ENCODE peak calls at places on chromosomes 7 and 10, in nine cellular contexts. One of them, this sample, is unnamed.

GRCh38 chr7:112160771-112161150 is 45.4 kb downstream of the DOCK4 start:
- DNase-seq in heart left ventricle: no peak
- DNase-seq in A549: peak; percentile 10
- DNase-seq in suprapubic skin: no peak
- DNase-seq in K562: no peak
- DNase-seq in lower leg skin: no peak
- DNase-seq in body of pancreas: no peak
- DNase-seq in Peyer's patch: no peak
- DNase-seq in uterus: no peak
- DNase-seq in this sample: no peak

GRCh38 chr10:88107698-88108097 is 244.3 kb downstream of the PTEN start:
- DNase-seq in heart left ventricle: no peak
- DNase-seq in A549: no peak
- DNase-seq in suprapubic skin: no peak
- DNase-seq in K562: no peak
- DNase-seq in lower leg skin: no peak
- DNase-seq in body of pancreas: no peak
- DNase-seq in Peyer's patch: no peak
- DNase-seq in uterus: no peak
- DNase-seq in this sample: no peak

GRCh38 chr10:103590060-103590459 is 96.6 kb downstream of the NEURL1 start:
- DNase-seq in heart left ventricle: no peak
- DNase-seq in A549: no peak
- DNase-seq in suprapubic skin: no peak
- DNase-seq in K562: no peak
- DNase-seq in lower leg skin: no peak
- DNase-seq in body of pancreas: no peak
- DNase-seq in Peyer's patch: no peak
- DNase-seq in uterus: no peak
- DNase-seq in this sample: no peak

GRCh38 chr10:31723074-31723750 is 205.4 kb downstream of the ARHGAP12 start:
- DNase-seq in heart left ventricle: no peak
- DNase-seq in A549: no peak
- DNase-seq in suprapubic skin: no peak
- DNase-seq in K562: no peak
- DNase-seq in lower leg skin: no peak
- DNase-seq in body of pancreas: no peak
- DNase-seq in Peyer's patch: no peak
- DNase-seq in uterus: no peak
- DNase-seq in this sample: no peak

GRCh38 chr10:113459672-113460280 is 93.1 kb upstream of the HABP2 start:
- DNase-seq in heart left ventricle: no peak
- DNase-seq in A549: no peak
- DNase-seq in suprapubic skin: no peak
- DNase-seq in K562: no peak
- DNase-seq in lower leg skin: peak; percentile 42
- DNase-seq in body of pancreas: no peak
- DNase-seq in Peyer's patch: no peak
- DNase-seq in uterus: no peak
- DNase-seq in this sample: no peak

GRCh38 chr7:118863961-118864360 is 639.5 kb downstream of the ANKRD7 start:
- DNase-seq in heart left ventricle: no peak
- DNase-seq in A549: no peak
- DNase-seq in suprapubic skin: no peak
- DNase-seq in K562: no peak
- DNase-seq in lower leg skin: no peak
- DNase-seq in body of pancreas: no peak
- DNase-seq in Peyer's patch: no peak
- DNase-seq in uterus: no peak
- DNase-seq in this sample: no peak

GRCh38 chr7:30566596-30566995 is 28.1 kb upstream of the GARS1 start:
- DNase-seq in heart left ventricle: no peak
- DNase-seq in A549: no peak
- DNase-seq in suprapubic skin: no peak
- DNase-seq in K562: no peak
- DNase-seq in lower leg skin: no peak
- DNase-seq in body of pancreas: no peak
- DNase-seq in Peyer's patch: no peak
- DNase-seq in uterus: no peak
- DNase-seq in this sample: no peak

GRCh38 chr7:51471199-51472016 is 154.8 kb upstream of the COBL start:
- DNase-seq in heart left ventricle: no peak
- DNase-seq in A549: no peak
- DNase-seq in suprapubic skin: no peak
- DNase-seq in K562: no peak
- DNase-seq in lower leg skin: no peak
- DNase-seq in body of pancreas: no peak
- DNase-seq in Peyer's patch: no peak
- DNase-seq in uterus: no peak
- DNase-seq in this sample: no peak

GRCh38 chr10:71766717-71767419 is 6.5 kb downstream of the VSIR start:
- DNase-seq in heart left ventricle: peak; percentile 79
- DNase-seq in A549: peak; percentile 98
- DNase-seq in suprapubic skin: peak; percentile 92
- DNase-seq in K562: peak; percentile 76
- DNase-seq in lower leg skin: peak; percentile 95
- DNase-seq in body of pancreas: peak; percentile 67
- DNase-seq in Peyer's patch: peak; percentile 95
- DNase-seq in uterus: peak; percentile 70
- DNase-seq in this sample: peak; percentile 41

GRCh38 chr10:3042589-3042988 is 24.8 kb upstream of the PFKP start:
- DNase-seq in heart left ventricle: no peak
- DNase-seq in A549: no peak
- DNase-seq in suprapubic skin: no peak
- DNase-seq in K562: no peak
- DNase-seq in lower leg skin: no peak
- DNase-seq in body of pancreas: no peak
- DNase-seq in Peyer's patch: no peak
- DNase-seq in uterus: no peak
- DNase-seq in this sample: no peak

GRCh38 chr7:28922618-28923331 is 35.4 kb downstream of the TRIL start:
- DNase-seq in heart left ventricle: peak; percentile 62
- DNase-seq in A549: peak; percentile 73
- DNase-seq in suprapubic skin: peak; percentile 72
- DNase-seq in K562: peak; percentile 65
- DNase-seq in lower leg skin: peak; percentile 91
- DNase-seq in body of pancreas: peak; percentile 68
- DNase-seq in Peyer's patch: peak; percentile 70
- DNase-seq in uterus: peak; percentile 58
- DNase-seq in this sample: peak; percentile 87

GRCh38 chr10:74379474-74379873 is 228.5 kb downstream of the ADK start:
- DNase-seq in heart left ventricle: no peak
- DNase-seq in A549: no peak
- DNase-seq in suprapubic skin: no peak
- DNase-seq in K562: no peak
- DNase-seq in lower leg skin: no peak
- DNase-seq in body of pancreas: no peak
- DNase-seq in Peyer's patch: no peak
- DNase-seq in uterus: no peak
- DNase-seq in this sample: no peak

GRCh38 chr10:76717141-76717540 is 920.5 kb downstream of the KCNMA1 start:
- DNase-seq in heart left ventricle: no peak
- DNase-seq in A549: no peak
- DNase-seq in suprapubic skin: no peak
- DNase-seq in K562: no peak
- DNase-seq in lower leg skin: no peak
- DNase-seq in body of pancreas: no peak
- DNase-seq in Peyer's patch: no peak
- DNase-seq in uterus: no peak
- DNase-seq in this sample: no peak

GRCh38 chr7:25181537-25181936 is 46.7 kb downstream of the NPVF start:
- DNase-seq in heart left ventricle: no peak
- DNase-seq in A549: no peak
- DNase-seq in suprapubic skin: no peak
- DNase-seq in K562: no peak
- DNase-seq in lower leg skin: no peak
- DNase-seq in body of pancreas: no peak
- DNase-seq in Peyer's patch: no peak
- DNase-seq in uterus: no peak
- DNase-seq in this sample: no peak

GRCh38 chr7:116780521-116780920 is 81.9 kb upstream of the CAPZA2 start:
- DNase-seq in heart left ventricle: no peak
- DNase-seq in A549: no peak
- DNase-seq in suprapubic skin: no peak
- DNase-seq in K562: no peak
- DNase-seq in lower leg skin: no peak
- DNase-seq in body of pancreas: no peak
- DNase-seq in Peyer's patch: no peak
- DNase-seq in uterus: no peak
- DNase-seq in this sample: no peak

GRCh38 chr7:97104719-97105129 is 12.8 kb upstream of the SDHAF3 start:
- DNase-seq in heart left ventricle: peak; percentile 82
- DNase-seq in A549: peak; percentile 73
- DNase-seq in suprapubic skin: peak; percentile 83
- DNase-seq in K562: peak; percentile 84
- DNase-seq in lower leg skin: peak; percentile 93
- DNase-seq in body of pancreas: peak; percentile 88
- DNase-seq in Peyer's patch: peak; percentile 84
- DNase-seq in uterus: peak; percentile 69
- DNase-seq in this sample: peak; percentile 88

GRCh38 chr7:7882888-7883287 is 85.7 kb upstream of the GLCCI1 start:
- DNase-seq in heart left ventricle: no peak
- DNase-seq in A549: no peak
- DNase-seq in suprapubic skin: no peak
- DNase-seq in K562: no peak
- DNase-seq in lower leg skin: no peak
- DNase-seq in body of pancreas: no peak
- DNase-seq in Peyer's patch: no peak
- DNase-seq in uterus: no peak
- DNase-seq in this sample: no peak

GRCh38 chr7:24948739-24949138 is 31.2 kb downstream of the OSBPL3 start:
- DNase-seq in heart left ventricle: no peak
- DNase-seq in A549: no peak
- DNase-seq in suprapubic skin: no peak
- DNase-seq in K562: no peak
- DNase-seq in lower leg skin: no peak
- DNase-seq in body of pancreas: no peak
- DNase-seq in Peyer's patch: no peak
- DNase-seq in uterus: no peak
- DNase-seq in this sample: no peak

GRCh38 chr7:47786557-47787248 is 161.6 kb downstream of the PKD1L1 start:
- DNase-seq in heart left ventricle: peak; percentile 37
- DNase-seq in A549: peak; percentile 100
- DNase-seq in suprapubic skin: peak; percentile 75
- DNase-seq in K562: no peak
- DNase-seq in lower leg skin: peak; percentile 91
- DNase-seq in body of pancreas: peak; percentile 68
- DNase-seq in Peyer's patch: no peak
- DNase-seq in uterus: peak; percentile 85
- DNase-seq in this sample: peak; percentile 42

DNA sequence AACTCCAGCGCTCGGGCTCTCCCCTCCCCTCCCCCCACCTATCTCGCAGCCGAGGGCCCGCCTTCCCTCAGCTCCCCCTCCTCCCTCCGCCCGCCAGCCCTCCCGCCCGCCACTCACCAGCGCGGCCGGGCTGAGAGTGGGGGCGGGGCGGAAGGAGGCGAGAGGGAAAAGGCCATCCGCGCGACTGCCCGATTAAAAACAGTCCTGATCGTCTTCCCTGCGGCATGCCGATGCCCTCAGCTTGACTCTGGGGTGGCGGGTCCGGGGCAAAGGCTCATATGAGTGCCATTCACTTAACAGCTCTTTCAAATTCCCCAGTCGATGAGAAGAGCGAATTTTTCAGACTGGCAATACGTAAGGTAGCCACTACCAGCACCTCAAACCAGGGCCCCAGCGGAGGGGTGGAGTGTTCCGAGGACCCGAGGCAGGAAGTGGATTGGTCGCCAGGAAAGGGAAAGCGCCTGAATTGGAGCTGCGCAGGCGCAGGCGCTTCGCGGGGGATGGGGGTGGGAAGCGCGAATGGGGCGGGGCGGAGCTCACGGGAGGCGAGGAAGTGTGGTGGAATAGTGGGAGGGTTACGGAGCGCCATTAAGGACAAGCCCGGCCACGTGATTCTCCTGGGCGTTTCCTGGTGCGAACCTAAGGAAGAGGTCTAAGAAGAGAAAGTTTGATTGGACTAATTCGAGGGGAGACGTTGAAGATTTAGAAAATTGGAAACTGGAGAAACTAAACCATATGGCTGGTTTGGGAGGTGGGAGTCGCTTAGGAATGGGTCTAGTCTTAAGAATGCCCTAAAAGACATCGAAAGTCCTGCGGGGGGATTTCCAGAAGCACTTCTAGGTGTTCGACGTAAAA is at the start of gene UPF2:
- DNase-seq in heart left ventricle: peak; percentile 99
- DNase-seq in A549: peak; percentile 99
- DNase-seq in suprapubic skin: peak; percentile 98
- DNase-seq in K562: peak; percentile 99
- DNase-seq in lower leg skin: peak; percentile 99
- DNase-seq in body of pancreas: peak; percentile 99
- DNase-seq in Peyer's patch: peak; percentile 99
- DNase-seq in uterus: peak; percentile 99
- DNase-seq in this sample: peak; percentile 97
- TF ChIP-seq POLR2A in heart left ventricle: no peak
- TF ChIP-seq POLR2A in A549: peak; percentile 23
- TF ChIP-seq POLR2A in suprapubic skin: no peak
- TF ChIP-seq POLR2A in K562: peak; percentile 52
- TF ChIP-seq POLR2A in lower leg skin: no peak
- TF ChIP-seq POLR2A in body of pancreas: peak; percentile 17
- TF ChIP-seq POLR2A in Peyer's patch: no peak
- TF ChIP-seq POLR2A in uterus: no peak
- TF ChIP-seq POLR2A in this sample: no peak

GRCh38 chr7:148286150-148286549 is 304.4 kb upstream of the C7orf33 start:
- DNase-seq in heart left ventricle: no peak
- DNase-seq in A549: peak; percentile 20
- DNase-seq in suprapubic skin: no peak
- DNase-seq in K562: peak; percentile 32
- DNase-seq in lower leg skin: no peak
- DNase-seq in body of pancreas: no peak
- DNase-seq in Peyer's patch: no peak
- DNase-seq in uterus: no peak
- DNase-seq in this sample: no peak
- TF ChIP-seq CTCF in heart left ventricle: no peak
- TF ChIP-seq CTCF in A549: peak; percentile 42
- TF ChIP-seq CTCF in suprapubic skin: no peak
- TF ChIP-seq CTCF in K562: peak; percentile 50
- TF ChIP-seq CTCF in lower leg skin: no peak
- TF ChIP-seq CTCF in body of pancreas: no peak
- TF ChIP-seq CTCF in Peyer's patch: peak; percentile 67
- TF ChIP-seq CTCF in uterus: no peak
- TF ChIP-seq CTCF in this sample: no peak

GRCh38 chr7:41107938-41108448 is 594.9 kb downstream of the INHBA start:
- DNase-seq in heart left ventricle: no peak
- DNase-seq in A549: peak; percentile 13
- DNase-seq in suprapubic skin: no peak
- DNase-seq in K562: no peak
- DNase-seq in lower leg skin: no peak
- DNase-seq in body of pancreas: no peak
- DNase-seq in Peyer's patch: no peak
- DNase-seq in uterus: no peak
- DNase-seq in this sample: no peak
- H3K4me3 ChIP-seq in heart left ventricle: no peak overlapping the region
- H3K4me3 ChIP-seq in A549: peak overlapping the region; percentile 16
- H3K4me3 ChIP-seq in suprapubic skin: no peak overlapping the region
- H3K4me3 ChIP-seq in K562: no peak overlapping the region
- H3K4me3 ChIP-seq in lower leg skin: no peak overlapping the region
- H3K4me3 ChIP-seq in body of pancreas: no peak overlapping the region
- H3K4me3 ChIP-seq in Peyer's patch: no peak overlapping the region
- H3K4me3 ChIP-seq in uterus: no peak overlapping the region
- H3K4me3 ChIP-seq in this sample: no peak overlapping the region

DNA sequence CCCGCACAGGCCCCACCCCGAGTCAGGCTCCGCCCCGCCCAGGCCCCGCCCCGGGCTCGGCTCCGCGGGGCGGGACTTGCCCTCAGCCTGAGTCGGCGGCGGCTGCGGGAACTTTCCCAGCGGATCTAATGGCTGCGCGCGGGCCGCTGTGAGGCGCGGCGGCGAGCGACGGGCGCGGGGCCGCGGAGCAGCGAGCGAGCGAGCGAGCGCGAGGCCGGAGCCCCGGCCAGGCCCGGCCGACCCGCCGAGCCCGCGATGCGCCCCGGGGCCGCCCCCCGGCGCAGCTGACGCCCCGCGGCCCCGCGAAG is at the start of gene INPP5A:
- DNase-seq in heart left ventricle: no peak
- DNase-seq in A549: no peak
- DNase-seq in suprapubic skin: no peak
- DNase-seq in K562: no peak
- DNase-seq in lower leg skin: no peak
- DNase-seq in body of pancreas: no peak
- DNase-seq in Peyer's patch: no peak
- DNase-seq in uterus: no peak
- DNase-seq in this sample: no peak
- TF ChIP-seq POLR2A in heart left ventricle: peak; percentile 68
- TF ChIP-seq POLR2A in A549: peak; percentile 70
- TF ChIP-seq POLR2A in suprapubic skin: peak; percentile 48
- TF ChIP-seq POLR2A in K562: no peak
- TF ChIP-seq POLR2A in lower leg skin: no peak
- TF ChIP-seq POLR2A in body of pancreas: peak; percentile 57
- TF ChIP-seq POLR2A in Peyer's patch: peak; percentile 36
- TF ChIP-seq POLR2A in uterus: peak; percentile 73
- TF ChIP-seq POLR2A in this sample: peak; percentile 31